ENCODE peak calls at places on chromosome 21, in eight cellular contexts. One of them, this sample, is unnamed.

GRCh38 chr21:29477941-29478340 is 179.2 kb downstream of the BACH1 start:
- DNase-seq in heart left ventricle: no peak
- DNase-seq in ovary: no peak
- DNase-seq in IMR-90: peak
- DNase-seq in NB4: peak
- DNase-seq in adrenal gland: no peak
- DNase-seq in A549: no peak
- DNase-seq in tibial nerve: no peak
- DNase-seq in this sample: no peak

GRCh38 chr21:33078907-33079582 is 9.1 kb downstream of the OLIG1 start:
- DNase-seq in heart left ventricle: no peak
- DNase-seq in ovary: no peak
- DNase-seq in IMR-90: peak
- DNase-seq in NB4: peak
- DNase-seq in adrenal gland: no peak
- DNase-seq in A549: peak
- DNase-seq in tibial nerve: no peak
- DNase-seq in this sample: peak

GRCh38 chr21:15775981-15776380 is 46.2 kb downstream of the USP25 start:
- DNase-seq in heart left ventricle: no peak
- DNase-seq in ovary: no peak
- DNase-seq in IMR-90: peak
- DNase-seq in NB4: peak
- DNase-seq in adrenal gland: no peak
- DNase-seq in A549: no peak
- DNase-seq in tibial nerve: no peak
- DNase-seq in this sample: no peak

GRCh38 chr21:41418393-41418792 is 7.6 kb upstream of the MX1 start:
- DNase-seq in heart left ventricle: no peak
- DNase-seq in ovary: no peak
- DNase-seq in IMR-90: no peak
- DNase-seq in NB4: no peak
- DNase-seq in adrenal gland: no peak
- DNase-seq in A549: no peak
- DNase-seq in tibial nerve: no peak
- DNase-seq in this sample: no peak

GRCh38 chr21:28754127-28754611 is 238.5 kb downstream of the LTN1 start:
- DNase-seq in heart left ventricle: peak
- DNase-seq in ovary: peak
- DNase-seq in IMR-90: peak
- DNase-seq in NB4: no peak
- DNase-seq in adrenal gland: peak
- DNase-seq in A549: no peak
- DNase-seq in tibial nerve: no peak
- DNase-seq in this sample: no peak

GRCh38 chr21:39647476-39647875 is 34.7 kb downstream of the B3GALT5 start:
- DNase-seq in heart left ventricle: no peak
- DNase-seq in ovary: no peak
- DNase-seq in IMR-90: peak
- DNase-seq in NB4: peak
- DNase-seq in adrenal gland: no peak
- DNase-seq in A549: no peak
- DNase-seq in tibial nerve: no peak
- DNase-seq in this sample: no peak

GRCh38 chr21:33021150-33021549 is 4.6 kb upstream of the OLIG2 start:
- DNase-seq in heart left ventricle: no peak
- DNase-seq in ovary: no peak
- DNase-seq in IMR-90: no peak
- DNase-seq in NB4: no peak
- DNase-seq in adrenal gland: no peak
- DNase-seq in A549: no peak
- DNase-seq in tibial nerve: no peak
- DNase-seq in this sample: peak

GRCh38 chr21:36239585-36239984 is 80.4 kb upstream of the MORC3 start:
- DNase-seq in heart left ventricle: no peak
- DNase-seq in ovary: no peak
- DNase-seq in IMR-90: no peak
- DNase-seq in NB4: no peak
- DNase-seq in adrenal gland: no peak
- DNase-seq in A549: no peak
- DNase-seq in tibial nerve: no peak
- DNase-seq in this sample: no peak

GRCh38 chr21:35508389-35508888 is 459.3 kb upstream of the RUNX1 start:
- DNase-seq in heart left ventricle: peak
- DNase-seq in ovary: no peak
- DNase-seq in IMR-90: peak
- DNase-seq in NB4: peak
- DNase-seq in adrenal gland: peak
- DNase-seq in A549: no peak
- DNase-seq in tibial nerve: peak
- DNase-seq in this sample: no peak

GRCh38 chr21:35390013-35390776 is 341.1 kb upstream of the RUNX1 start:
- DNase-seq in heart left ventricle: no peak
- DNase-seq in ovary: no peak
- DNase-seq in IMR-90: peak
- DNase-seq in NB4: no peak
- DNase-seq in adrenal gland: no peak
- DNase-seq in A549: no peak
- DNase-seq in tibial nerve: no peak
- DNase-seq in this sample: no peak

GRCh38 chr21:35344582-35344981 is 295.5 kb upstream of the RUNX1 start:
- DNase-seq in heart left ventricle: no peak
- DNase-seq in ovary: no peak
- DNase-seq in IMR-90: no peak
- DNase-seq in NB4: no peak
- DNase-seq in adrenal gland: no peak
- DNase-seq in A549: no peak
- DNase-seq in tibial nerve: no peak
- DNase-seq in this sample: no peak

GRCh38 chr21:30676737-30677136 is 34.1 kb downstream of the KRTAP20-3 start:
- DNase-seq in heart left ventricle: no peak
- DNase-seq in ovary: no peak
- DNase-seq in IMR-90: no peak
- DNase-seq in NB4: no peak
- DNase-seq in adrenal gland: no peak
- DNase-seq in A549: no peak
- DNase-seq in tibial nerve: no peak
- DNase-seq in this sample: no peak

GRCh38 chr21:31408306-31409088 is 64.4 kb upstream of the TIAM1 start:
- DNase-seq in heart left ventricle: no peak
- DNase-seq in ovary: no peak
- DNase-seq in IMR-90: no peak
- DNase-seq in NB4: no peak
- DNase-seq in adrenal gland: no peak
- DNase-seq in A549: no peak
- DNase-seq in tibial nerve: no peak
- DNase-seq in this sample: no peak

GRCh38 chr21:41168391-41169257 is 664 bp downstream of the BACE2 start:
- DNase-seq in heart left ventricle: peak
- DNase-seq in ovary: peak
- DNase-seq in IMR-90: peak
- DNase-seq in NB4: no peak
- DNase-seq in adrenal gland: peak
- DNase-seq in A549: peak
- DNase-seq in tibial nerve: peak
- DNase-seq in this sample: peak

GRCh38 chr21:46361937-46362336 is 38.0 kb downstream of the PCNT start:
- DNase-seq in heart left ventricle: no peak
- DNase-seq in ovary: no peak
- DNase-seq in IMR-90: no peak
- DNase-seq in NB4: no peak
- DNase-seq in adrenal gland: no peak
- DNase-seq in A549: no peak
- DNase-seq in tibial nerve: no peak
- DNase-seq in this sample: no peak

GRCh38 chr21:16075594-16076282 is 346.0 kb downstream of the USP25 start:
- DNase-seq in heart left ventricle: no peak
- DNase-seq in ovary: no peak
- DNase-seq in IMR-90: no peak
- DNase-seq in NB4: no peak
- DNase-seq in adrenal gland: no peak
- DNase-seq in A549: no peak
- DNase-seq in tibial nerve: no peak
- DNase-seq in this sample: no peak

GRCh38 chr21:22083899-22084298 is 1085.7 kb downstream of the NCAM2 start:
- DNase-seq in heart left ventricle: no peak
- DNase-seq in ovary: no peak
- DNase-seq in IMR-90: no peak
- DNase-seq in NB4: no peak
- DNase-seq in adrenal gland: no peak
- DNase-seq in A549: no peak
- DNase-seq in tibial nerve: no peak
- DNase-seq in this sample: no peak
- TF ChIP-seq POLR2A in heart left ventricle: no peak
- TF ChIP-seq POLR2A in ovary: no peak
- TF ChIP-seq POLR2A in IMR-90: no peak
- TF ChIP-seq POLR2A in NB4: no peak
- TF ChIP-seq POLR2A in adrenal gland: no peak
- TF ChIP-seq POLR2A in A549: no peak
- TF ChIP-seq POLR2A in tibial nerve: no peak
- TF ChIP-seq POLR2A in this sample: no peak

GRCh38 chr21:34128674-34129038 is 55.3 kb downstream of the MRPS6 start:
- DNase-seq in heart left ventricle: no peak
- DNase-seq in ovary: no peak
- DNase-seq in IMR-90: no peak
- DNase-seq in NB4: no peak
- DNase-seq in adrenal gland: peak
- DNase-seq in A549: no peak
- DNase-seq in tibial nerve: no peak
- DNase-seq in this sample: no peak

GRCh38 chr21:34129039-34129891 is 55.9 kb downstream of the MRPS6 start:
- DNase-seq in heart left ventricle: peak
- DNase-seq in ovary: peak
- DNase-seq in IMR-90: peak
- DNase-seq in NB4: no peak
- DNase-seq in adrenal gland: peak
- DNase-seq in A549: no peak
- DNase-seq in tibial nerve: peak
- DNase-seq in this sample: no peak

GRCh38 chr21:34126269-34126668 is 52.9 kb downstream of the MRPS6 start:
- DNase-seq in heart left ventricle: no peak
- DNase-seq in ovary: no peak
- DNase-seq in IMR-90: peak
- DNase-seq in NB4: no peak
- DNase-seq in adrenal gland: no peak
- DNase-seq in A549: no peak
- DNase-seq in tibial nerve: no peak
- DNase-seq in this sample: no peak

GRCh38 chr21:34126691-34127090 is 53.3 kb downstream of the MRPS6 start:
- DNase-seq in heart left ventricle: no peak
- DNase-seq in ovary: no peak
- DNase-seq in IMR-90: peak
- DNase-seq in NB4: no peak
- DNase-seq in adrenal gland: no peak
- DNase-seq in A549: no peak
- DNase-seq in tibial nerve: no peak
- DNase-seq in this sample: no peak

GRCh38 chr21:34128124-34128523 is 54.7 kb downstream of the MRPS6 start:
- DNase-seq in heart left ventricle: no peak
- DNase-seq in ovary: no peak
- DNase-seq in IMR-90: no peak
- DNase-seq in NB4: no peak
- DNase-seq in adrenal gland: peak
- DNase-seq in A549: no peak
- DNase-seq in tibial nerve: no peak
- DNase-seq in this sample: no peak
- H3K4me3 ChIP-seq in heart left ventricle: no peak
- H3K4me3 ChIP-seq in ovary: no peak
- H3K4me3 ChIP-seq in IMR-90: no peak
- H3K4me3 ChIP-seq in NB4: no peak
- H3K4me3 ChIP-seq in adrenal gland: no peak
- H3K4me3 ChIP-seq in A549: no peak
- H3K4me3 ChIP-seq in tibial nerve: no peak
- H3K4me3 ChIP-seq in this sample: no peak

GRCh38 chr21:45011911-45012660 is 62.3 kb upstream of the ADARB1 start:
- DNase-seq in heart left ventricle: no peak
- DNase-seq in ovary: peak
- DNase-seq in IMR-90: peak
- DNase-seq in NB4: no peak
- DNase-seq in adrenal gland: no peak
- DNase-seq in A549: peak
- DNase-seq in tibial nerve: no peak
- DNase-seq in this sample: no peak
- TF ChIP-seq CTCF in heart left ventricle: no peak
- TF ChIP-seq CTCF in ovary: no peak
- TF ChIP-seq CTCF in IMR-90: no peak
- TF ChIP-seq CTCF in NB4: no peak
- TF ChIP-seq CTCF in adrenal gland: no peak
- TF ChIP-seq CTCF in A549: no peak
- TF ChIP-seq CTCF in tibial nerve: no peak
- TF ChIP-seq CTCF in this sample: no peak

DNA sequence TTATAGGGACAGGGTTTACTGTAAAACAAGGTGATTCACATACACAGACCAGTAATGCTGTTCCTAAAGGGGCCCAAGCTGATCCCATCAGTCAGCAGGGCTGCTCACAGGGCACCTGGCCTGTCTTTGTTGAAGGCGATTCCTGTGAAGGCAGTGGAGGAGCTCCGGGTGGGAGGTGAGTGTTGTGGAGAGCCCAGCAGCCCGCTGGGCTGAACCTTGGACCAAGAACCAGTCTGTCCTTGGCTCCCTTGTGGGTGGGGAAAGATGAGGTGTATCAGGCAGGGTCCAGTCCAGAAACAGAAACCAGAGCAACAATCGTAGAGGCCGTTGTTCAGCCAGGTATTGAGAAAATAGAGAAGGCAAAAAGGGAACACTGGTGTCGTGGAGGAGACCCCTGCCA is 12.5 kb downstream of the PDXK start:
- DNase-seq in heart left ventricle: no peak
- DNase-seq in ovary: no peak
- DNase-seq in IMR-90: no peak
- DNase-seq in NB4: no peak
- DNase-seq in adrenal gland: no peak
- DNase-seq in A549: no peak
- DNase-seq in tibial nerve: no peak
- DNase-seq in this sample: no peak
- TF ChIP-seq POLR2A in heart left ventricle: no peak
- TF ChIP-seq POLR2A in ovary: no peak
- TF ChIP-seq POLR2A in IMR-90: no peak
- TF ChIP-seq POLR2A in NB4: no peak
- TF ChIP-seq POLR2A in adrenal gland: no peak
- TF ChIP-seq POLR2A in A549: no peak
- TF ChIP-seq POLR2A in tibial nerve: no peak
- TF ChIP-seq POLR2A in this sample: no peak

GRCh38 chr21:45248893-45249381 is 38.8 kb downstream of the POFUT2 start:
- DNase-seq in heart left ventricle: no peak
- DNase-seq in ovary: no peak
- DNase-seq in IMR-90: peak
- DNase-seq in NB4: no peak
- DNase-seq in adrenal gland: peak
- DNase-seq in A549: no peak
- DNase-seq in tibial nerve: no peak
- DNase-seq in this sample: no peak
- H3K4me3 ChIP-seq in heart left ventricle: no peak
- H3K4me3 ChIP-seq in ovary: peak
- H3K4me3 ChIP-seq in IMR-90: peak
- H3K4me3 ChIP-seq in NB4: no peak
- H3K4me3 ChIP-seq in adrenal gland: no peak
- H3K4me3 ChIP-seq in A549: no peak
- H3K4me3 ChIP-seq in tibial nerve: no peak
- H3K4me3 ChIP-seq in this sample: no peak